ENCODE peak calls at places on chromosomes 3 and 15, in five cellular contexts. One of them, this sample, is unnamed.

GRCh38 chr15:92963794-92964193 is 63.7 kb downstream of the CHD2 start:
- DNase-seq in MV-4-11: no peak
- DNase-seq in GM13976: no peak
- DNase-seq in right lobe of liver: no peak
- DNase-seq in brain microvascular endothelial cell: no peak
- DNase-seq in this sample: no peak

GRCh38 chr3:15007681-15008141 is 57.4 kb downstream of the MRPS25 start:
- DNase-seq in MV-4-11: no peak
- DNase-seq in GM13976: no peak
- DNase-seq in right lobe of liver: no peak
- DNase-seq in brain microvascular endothelial cell: peak
- DNase-seq in this sample: no peak

GRCh38 chr15:91813924-91814323 is 39.6 kb upstream of the SLCO3A1 start:
- DNase-seq in MV-4-11: no peak
- DNase-seq in GM13976: no peak
- DNase-seq in right lobe of liver: no peak
- DNase-seq in brain microvascular endothelial cell: no peak
- DNase-seq in this sample: no peak

GRCh38 chr15:36879568-36880225 is 220.7 kb downstream of the MEIS2 start:
- DNase-seq in MV-4-11: no peak
- DNase-seq in GM13976: no peak
- DNase-seq in right lobe of liver: no peak
- DNase-seq in brain microvascular endothelial cell: no peak
- DNase-seq in this sample: no peak

GRCh38 chr15:40320409-40320808 is 3.1 kb upstream of the INAFM2 start:
- DNase-seq in MV-4-11: no peak
- DNase-seq in GM13976: no peak
- DNase-seq in right lobe of liver: no peak
- DNase-seq in brain microvascular endothelial cell: no peak
- DNase-seq in this sample: no peak

GRCh38 chr3:29281265-29282228 is 676 bp downstream of the RBMS3 start:
- DNase-seq in MV-4-11: no peak
- DNase-seq in GM13976: peak
- DNase-seq in right lobe of liver: no peak
- DNase-seq in brain microvascular endothelial cell: peak
- DNase-seq in this sample: peak

GRCh38 chr3:45986303-45986982 is 9.2 kb downstream of the FYCO1 start:
- DNase-seq in MV-4-11: no peak
- DNase-seq in GM13976: no peak
- DNase-seq in right lobe of liver: peak
- DNase-seq in brain microvascular endothelial cell: peak
- DNase-seq in this sample: no peak

GRCh38 chr15:66706840-66707239 is 4.8 kb downstream of the SMAD6 start:
- DNase-seq in MV-4-11: no peak
- DNase-seq in GM13976: no peak
- DNase-seq in right lobe of liver: no peak
- DNase-seq in brain microvascular endothelial cell: no peak
- DNase-seq in this sample: no peak